ENCODE peak calls at places on chromosome X, in nine cellular contexts. G is cardiac muscle cell, U is bronchial epithelial cell, X is kidney epithelial cell, H is cardiac fibroblast, J is thoracic aorta, E is left ventricle myocardium inferior, Z is neural progenitor cell, Y is right atrium auricular region. P is an unnamed sample.
A peak's percentile ranks its signal among the peaks of the same experiment; 100 is the strongest.

GRCh38 chrX:149940015-149940716 is 1.9 kb upstream of the EOLA2 start:
- DNase-seq in G (peak; percentile 92), U (peak; percentile 90), X (peak; percentile 83), H (peak; percentile 99), J (peak; percentile 92), E (peak; percentile 93), Z (peak; percentile 92), Y (peak; percentile 95), P (peak; percentile 97)

GRCh38 chrX:3651272-3651671 is 62.2 kb downstream of the PRKX start:
- DNase-seq in G (peak; percentile 11), U (peak; percentile 19), X (peak; percentile 1), H (peak; percentile 57), J (no peak), E (no peak), Z (no peak), Y (no peak), P (no peak)

GRCh38 chrX:118528089-118528753 is 32.6 kb downstream of the DOCK11 start:
- DNase-seq in G (no peak), U (no peak), X (no peak), H (no peak), J (no peak), E (no peak), Z (no peak), Y (no peak), P (no peak)

GRCh38 chrX:39762266-39762841 is 335.4 kb downstream of the BCOR start:
- DNase-seq in G (no peak), U (peak; percentile 70), X (no peak), H (peak; percentile 89), J (no peak), E (no peak), Z (no peak), Y (no peak), P (no peak)

GRCh38 chrX:119455264-119455663 is 13.0 kb upstream of the SLC25A5 start:
- DNase-seq in G (no peak), U (peak; percentile 87), X (no peak), H (no peak), J (no peak), E (no peak), Z (no peak), Y (no peak), P (no peak)

GRCh38 chrX:139725720-139726119 is 17.8 kb upstream of the MCF2 start:
- DNase-seq in G (no peak), U (no peak), X (no peak), H (no peak), J (no peak), E (no peak), Z (no peak), Y (no peak), P (no peak)

GRCh38 chrX:23752740-23753435 is 9.8 kb upstream of the ACOT9 start:
- DNase-seq in G (no peak), U (peak; percentile 51), X (no peak), H (peak; percentile 37), J (no peak), E (no peak), Z (no peak), Y (no peak), P (no peak)

GRCh38 chrX:97117572-97117971 is 233.9 kb downstream of the RPA4 start:
- DNase-seq in G (no peak), U (no peak), X (no peak), H (no peak), J (no peak), E (no peak), Z (no peak), Y (no peak), P (no peak)

GRCh38 chrX:135974279-135974856 is 580 bp upstream of the MMGT1 start:
- DNase-seq in G (peak; percentile 83), U (no peak), X (no peak), H (peak; percentile 85), J (peak; percentile 24), E (peak; percentile 81), Z (peak; percentile 85), Y (peak; percentile 62), P (peak; percentile 85)

GRCh38 chrX:69320116-69320515 is 154.9 kb upstream of the PJA1 start:
- DNase-seq in G (no peak), U (no peak), X (no peak), H (no peak), J (no peak), E (no peak), Z (no peak), Y (no peak), P (no peak)

GRCh38 chrX:12950851-12951589 is 23.9 kb upstream of the TMSB4X start:
- DNase-seq in G (peak; percentile 55), U (no peak), X (no peak), H (peak; percentile 26), J (no peak), E (no peak), Z (peak; percentile 74), Y (no peak), P (no peak)
- H3K4me3 ChIP-seq in G (no peak overlapping the region), U (no peak overlapping the region), X (no peak overlapping the region), H (no peak overlapping the region), J (peak overlapping the region; percentile 44), E (no peak overlapping the region), Z (no peak overlapping the region), Y (no peak overlapping the region), P (no peak overlapping the region)

DNA sequence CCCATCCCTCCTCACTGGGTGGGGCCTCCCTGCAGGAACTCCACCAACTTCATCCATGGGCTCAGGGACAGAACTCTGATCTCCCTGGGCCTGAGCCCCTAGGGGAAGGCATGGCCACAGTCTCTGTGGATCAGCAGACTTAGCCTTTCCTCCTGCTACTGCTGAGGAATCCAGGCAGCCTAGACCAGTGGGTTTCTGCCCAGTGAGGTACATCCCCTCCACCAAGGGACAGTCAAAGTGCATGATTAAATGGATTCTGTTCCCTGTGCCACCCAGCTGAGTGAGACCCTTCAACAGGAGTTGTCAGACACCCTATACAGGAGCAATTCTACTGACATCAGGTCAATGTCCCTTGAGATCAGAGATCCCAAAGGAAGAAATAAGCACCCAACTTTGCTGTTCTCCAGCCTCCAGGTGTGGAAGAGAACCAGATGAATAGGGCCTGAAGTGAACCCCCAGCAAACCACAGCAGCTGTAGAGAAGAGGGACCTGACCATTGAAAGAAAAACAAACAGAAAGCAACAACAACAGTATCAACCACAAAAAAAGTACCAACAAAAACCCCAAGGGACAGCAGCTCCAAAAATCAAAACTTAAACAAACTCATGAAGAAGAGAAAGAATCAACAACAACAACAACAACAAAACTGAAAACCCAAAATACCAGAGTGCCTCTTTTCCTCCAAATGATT is 84.8 kb downstream of the CHIC1 start:
- DNase-seq in G (no peak), U (no peak), X (no peak), H (no peak), J (no peak), E (no peak), Z (no peak), Y (no peak), P (no peak)
- TF ChIP-seq CTCF in G (no peak), U (no peak), X (no peak), H (no peak), J (no peak), E (no peak), Z (no peak), Y (no peak), P (no peak)

DNA sequence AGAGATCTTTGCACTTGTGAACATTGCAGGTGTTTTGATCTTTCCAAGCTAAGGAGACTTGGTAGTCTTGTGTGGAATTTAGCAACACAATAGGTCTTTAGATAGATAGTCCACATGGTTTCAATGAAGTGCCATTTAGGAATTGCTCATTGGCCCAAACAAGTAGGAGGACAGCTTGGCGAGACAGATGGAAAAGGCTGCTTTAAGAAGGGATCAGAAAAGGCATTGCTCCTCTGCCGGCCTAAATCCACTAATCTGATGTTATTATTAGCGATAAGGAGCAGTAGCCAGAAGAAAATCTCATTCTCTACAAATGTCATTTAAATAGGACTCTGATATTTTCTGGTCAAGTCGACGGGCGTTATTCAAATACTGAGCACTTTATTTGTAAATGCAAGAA is 99.7 kb downstream of the AFF2 start:
- DNase-seq in G (no peak), U (no peak), X (no peak), H (no peak), J (no peak), E (no peak), Z (no peak), Y (no peak), P (no peak)
- H3K4me3 ChIP-seq in G (no peak overlapping the region), U (no peak overlapping the region), X (no peak overlapping the region), H (no peak overlapping the region), J (no peak overlapping the region), E (no peak overlapping the region), Z (no peak overlapping the region), Y (no peak overlapping the region), P (no peak overlapping the region)

DNA sequence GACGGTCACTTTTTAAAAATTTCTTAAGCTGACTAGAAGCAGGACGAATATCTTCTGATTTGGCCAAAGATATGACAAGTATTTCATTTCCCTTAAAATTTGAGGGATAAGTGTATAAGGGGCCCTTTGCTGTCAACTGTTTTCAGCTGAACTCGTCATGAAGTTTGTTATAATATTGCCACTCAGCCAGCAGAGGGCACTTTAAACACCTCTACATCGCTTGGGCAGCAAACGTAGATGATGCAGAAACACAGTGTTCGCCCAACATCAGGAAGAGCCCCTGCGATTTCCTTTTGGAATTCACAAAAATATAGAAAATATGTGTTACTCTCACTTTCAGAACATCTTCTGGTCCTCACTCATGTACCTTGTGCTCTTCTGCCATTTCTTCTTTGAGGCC is 435.7 kb upstream of the FMR1 start:
- DNase-seq in G (peak; percentile 23), U (peak; percentile 0), X (no peak), H (no peak), J (no peak), E (no peak), Z (peak; percentile 50), Y (no peak), P (no peak)
- TF ChIP-seq CTCF in G (no peak), U (no peak), X (peak; percentile 35), H (no peak), J (no peak), E (peak; percentile 32), Z (peak; percentile 55), Y (peak; percentile 30), P (no peak)

GRCh38 chrX:131779313-131779712 is 235.4 kb downstream of the OR13H1 start:
- DNase-seq in G (no peak), U (no peak), X (no peak), H (no peak), J (no peak), E (no peak), Z (no peak), Y (no peak), P (no peak)
- H3K4me3 ChIP-seq in G (no peak overlapping the region), U (no peak overlapping the region), X (no peak overlapping the region), H (no peak overlapping the region), J (no peak overlapping the region), E (no peak overlapping the region), Z (no peak overlapping the region), Y (no peak overlapping the region), P (no peak overlapping the region)

GRCh38 chrX:155216179-155216939 is at the start of gene VBP1:
- DNase-seq in G (peak; percentile 92), U (peak; percentile 89), X (peak; percentile 84), H (peak; percentile 97), J (peak; percentile 68), E (peak; percentile 90), Z (peak; percentile 94), Y (peak; percentile 94), P (peak; percentile 94)
- TF ChIP-seq CTCF in G (peak; percentile 46), U (peak; percentile 51), X (peak; percentile 23), H (peak; percentile 37), J (peak; percentile 56), E (peak; percentile 63), Z (peak; percentile 54), Y (peak; percentile 61), P (no peak)

DNA sequence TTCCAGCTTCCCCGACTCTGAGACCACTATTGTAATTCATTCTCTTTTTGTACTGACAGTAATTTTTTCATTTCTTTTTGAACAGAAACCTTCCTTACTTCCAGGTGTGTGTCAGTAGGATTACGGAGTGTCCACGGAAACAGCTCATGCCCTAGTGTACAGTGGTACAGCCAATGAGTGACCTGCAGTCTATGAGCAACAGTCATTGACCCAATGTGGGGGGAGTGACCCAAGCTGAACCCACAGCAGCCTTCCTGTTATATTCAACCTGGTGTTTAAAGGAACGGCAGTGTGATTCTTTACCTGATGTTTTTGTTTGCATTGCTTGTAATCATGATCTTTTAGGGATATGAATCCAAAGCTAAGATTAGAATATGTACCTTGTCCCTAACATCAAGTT is 1.2 kb downstream of the H2BW2 start:
- DNase-seq in G (no peak), U (no peak), X (no peak), H (no peak), J (no peak), E (no peak), Z (no peak), Y (no peak), P (no peak)
- H3K4me3 ChIP-seq in G (no peak overlapping the region), U (no peak overlapping the region), X (no peak overlapping the region), H (no peak overlapping the region), J (no peak overlapping the region), E (no peak overlapping the region), Z (no peak overlapping the region), Y (no peak overlapping the region), P (no peak overlapping the region)